ENCODE peak calls at places on chromosomes 11 and 22, in ten cellular contexts. One of them, this sample, is unnamed.

GRCh38 chr11:130473056-130473794 is 24.8 kb downstream of the ADAMTS15 start:
- DNase-seq in esophagus muscularis mucosa: peak
- DNase-seq in ascending aorta: peak
- DNase-seq in AG04450: no peak
- DNase-seq in pancreas: no peak
- DNase-seq in cardiac muscle cell: no peak
- DNase-seq in right lobe of liver: no peak
- DNase-seq in brain microvascular endothelial cell: no peak
- DNase-seq in coronary artery: no peak
- DNase-seq in sigmoid colon: no peak
- DNase-seq in this sample: no peak

GRCh38 chr11:76975513-76975912 is 58.7 kb upstream of the B3GNT6 start:
- DNase-seq in esophagus muscularis mucosa: no peak
- DNase-seq in ascending aorta: no peak
- DNase-seq in AG04450: no peak
- DNase-seq in pancreas: no peak
- DNase-seq in cardiac muscle cell: no peak
- DNase-seq in right lobe of liver: no peak
- DNase-seq in brain microvascular endothelial cell: no peak
- DNase-seq in coronary artery: no peak
- DNase-seq in sigmoid colon: no peak
- DNase-seq in this sample: no peak

GRCh38 chr11:93526691-93527583 is 16.3 kb downstream of the SMCO4 start:
- DNase-seq in esophagus muscularis mucosa: no peak
- DNase-seq in ascending aorta: no peak
- DNase-seq in AG04450: no peak
- DNase-seq in pancreas: no peak
- DNase-seq in cardiac muscle cell: no peak
- DNase-seq in right lobe of liver: no peak
- DNase-seq in brain microvascular endothelial cell: no peak
- DNase-seq in coronary artery: no peak
- DNase-seq in sigmoid colon: no peak
- DNase-seq in this sample: no peak

GRCh38 chr11:102293873-102294601 is 23.2 kb upstream of the BIRC3 start:
- DNase-seq in esophagus muscularis mucosa: no peak
- DNase-seq in ascending aorta: no peak
- DNase-seq in AG04450: no peak
- DNase-seq in pancreas: no peak
- DNase-seq in cardiac muscle cell: peak
- DNase-seq in right lobe of liver: no peak
- DNase-seq in brain microvascular endothelial cell: peak
- DNase-seq in coronary artery: no peak
- DNase-seq in sigmoid colon: no peak
- DNase-seq in this sample: no peak

GRCh38 chr11:108559340-108559739 is 34.2 kb downstream of the EXPH5 start:
- DNase-seq in esophagus muscularis mucosa: no peak
- DNase-seq in ascending aorta: no peak
- DNase-seq in AG04450: no peak
- DNase-seq in pancreas: no peak
- DNase-seq in cardiac muscle cell: peak
- DNase-seq in right lobe of liver: no peak
- DNase-seq in brain microvascular endothelial cell: no peak
- DNase-seq in coronary artery: no peak
- DNase-seq in sigmoid colon: no peak
- DNase-seq in this sample: no peak

GRCh38 chr22:50422046-50422445 is 52.8 kb downstream of the SBF1 start:
- DNase-seq in esophagus muscularis mucosa: no peak
- DNase-seq in ascending aorta: no peak
- DNase-seq in AG04450: no peak
- DNase-seq in pancreas: no peak
- DNase-seq in cardiac muscle cell: no peak
- DNase-seq in right lobe of liver: no peak
- DNase-seq in brain microvascular endothelial cell: no peak
- DNase-seq in coronary artery: no peak
- DNase-seq in sigmoid colon: no peak
- DNase-seq in this sample: no peak

GRCh38 chr11:111982019-111982464 is 43.2 kb upstream of the DLAT start:
- DNase-seq in esophagus muscularis mucosa: no peak
- DNase-seq in ascending aorta: no peak
- DNase-seq in AG04450: no peak
- DNase-seq in pancreas: peak
- DNase-seq in cardiac muscle cell: peak
- DNase-seq in right lobe of liver: peak
- DNase-seq in brain microvascular endothelial cell: peak
- DNase-seq in coronary artery: no peak
- DNase-seq in sigmoid colon: no peak
- DNase-seq in this sample: peak

GRCh38 chr22:35609261-35609660 is 7.9 kb downstream of the MB start:
- DNase-seq in esophagus muscularis mucosa: no peak
- DNase-seq in ascending aorta: no peak
- DNase-seq in AG04450: no peak
- DNase-seq in pancreas: no peak
- DNase-seq in cardiac muscle cell: no peak
- DNase-seq in right lobe of liver: no peak
- DNase-seq in brain microvascular endothelial cell: no peak
- DNase-seq in coronary artery: no peak
- DNase-seq in sigmoid colon: no peak
- DNase-seq in this sample: no peak

GRCh38 chr11:65013692-65014145 is 241 bp upstream of the ARL2 start:
- DNase-seq in esophagus muscularis mucosa: no peak
- DNase-seq in ascending aorta: peak
- DNase-seq in AG04450: peak
- DNase-seq in pancreas: peak
- DNase-seq in cardiac muscle cell: peak
- DNase-seq in right lobe of liver: peak
- DNase-seq in brain microvascular endothelial cell: peak
- DNase-seq in coronary artery: peak
- DNase-seq in sigmoid colon: peak
- DNase-seq in this sample: peak

DNA sequence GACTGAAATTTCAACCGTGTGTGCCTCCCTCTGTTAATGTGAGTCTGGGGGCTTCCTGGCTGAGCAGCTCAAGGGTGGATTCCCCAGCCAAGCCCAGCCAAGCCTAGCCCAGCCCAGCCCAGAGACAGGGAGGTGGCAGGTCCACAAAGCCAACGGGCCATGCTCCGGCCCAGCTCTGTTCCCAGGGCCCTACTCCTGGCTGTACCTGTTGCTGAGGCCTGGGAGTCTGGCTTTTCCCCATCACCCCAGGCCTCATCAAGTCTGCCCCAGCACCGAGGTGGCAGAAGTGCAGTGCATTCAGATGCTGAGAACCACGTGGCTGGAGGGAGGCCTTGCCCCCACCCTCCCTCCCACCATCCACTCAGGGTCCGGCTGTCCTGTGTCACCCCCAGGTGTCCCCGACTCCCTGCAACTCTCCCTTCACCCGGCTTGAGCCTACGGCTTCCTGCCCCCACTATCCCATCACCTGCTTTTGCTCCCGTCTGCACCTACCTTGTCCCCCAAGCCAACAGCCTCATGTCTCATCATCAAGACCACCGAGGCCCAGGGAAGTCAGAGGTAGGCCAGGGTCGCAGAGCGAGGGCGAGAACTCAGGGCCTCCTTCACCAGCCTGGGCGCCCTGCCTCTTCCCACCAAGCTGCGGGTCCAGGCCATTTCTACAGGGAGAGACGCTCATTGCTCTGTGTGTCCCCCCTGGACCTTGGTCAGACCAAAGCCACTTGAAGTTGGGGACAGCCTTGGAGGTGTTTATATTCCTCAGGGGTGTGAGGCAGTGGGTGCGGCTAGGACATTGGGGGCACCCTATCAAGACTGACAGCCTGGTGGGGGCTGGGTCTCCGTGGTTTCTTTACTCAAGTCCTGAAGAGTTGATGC is 66.3 kb upstream of the CCND1 start:
- DNase-seq in esophagus muscularis mucosa: no peak
- DNase-seq in ascending aorta: peak
- DNase-seq in AG04450: no peak
- DNase-seq in pancreas: no peak
- DNase-seq in cardiac muscle cell: no peak
- DNase-seq in right lobe of liver: no peak
- DNase-seq in brain microvascular endothelial cell: no peak
- DNase-seq in coronary artery: peak
- DNase-seq in sigmoid colon: no peak
- DNase-seq in this sample: no peak
- H3K4me3 ChIP-seq in esophagus muscularis mucosa: no peak
- H3K4me3 ChIP-seq in ascending aorta: no peak
- H3K4me3 ChIP-seq in AG04450: no peak
- H3K4me3 ChIP-seq in pancreas: no peak
- H3K4me3 ChIP-seq in cardiac muscle cell: no peak
- H3K4me3 ChIP-seq in right lobe of liver: no peak
- H3K4me3 ChIP-seq in brain microvascular endothelial cell: no peak
- H3K4me3 ChIP-seq in coronary artery: no peak
- H3K4me3 ChIP-seq in sigmoid colon: no peak
- H3K4me3 ChIP-seq in this sample: no peak

DNA sequence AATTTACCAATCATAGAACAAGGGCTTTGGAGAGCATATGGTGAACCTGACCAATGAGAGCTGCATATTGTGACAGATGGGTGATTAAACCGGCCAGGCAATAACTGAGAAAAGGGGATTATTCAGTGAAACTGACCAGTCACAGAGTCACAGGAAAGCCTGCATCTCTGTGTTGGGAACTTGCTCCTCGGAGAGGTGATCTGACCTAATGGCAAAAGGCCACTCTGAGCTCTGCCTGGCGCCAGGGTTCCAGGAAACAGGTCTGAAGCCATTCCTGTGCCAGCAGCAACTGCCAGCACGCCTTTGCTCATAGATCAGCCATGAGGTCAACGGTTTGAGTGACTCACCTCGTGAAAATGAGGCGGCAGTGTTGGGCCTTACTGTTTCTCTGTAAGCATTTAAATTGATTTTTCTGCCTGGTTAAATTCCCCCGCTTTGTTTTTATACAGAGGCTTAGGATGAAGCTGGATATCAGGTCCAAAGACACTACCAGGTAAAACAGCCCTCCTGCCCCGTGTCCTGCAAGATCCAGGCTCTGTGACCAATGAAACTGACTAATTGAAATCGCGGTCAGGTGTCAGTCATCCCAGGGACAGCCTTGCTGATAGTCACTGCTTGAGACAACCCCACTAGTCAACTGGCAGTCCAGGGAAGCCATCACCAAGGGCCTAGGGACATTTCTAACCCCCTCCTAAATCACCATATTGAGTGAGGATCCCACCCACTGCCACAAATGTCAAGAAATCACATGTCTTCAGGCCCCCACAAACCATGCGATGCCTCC is 35.8 kb upstream of the MYOD1 start:
- DNase-seq in esophagus muscularis mucosa: no peak
- DNase-seq in ascending aorta: no peak
- DNase-seq in AG04450: peak
- DNase-seq in pancreas: no peak
- DNase-seq in cardiac muscle cell: peak
- DNase-seq in right lobe of liver: peak
- DNase-seq in brain microvascular endothelial cell: peak
- DNase-seq in coronary artery: no peak
- DNase-seq in sigmoid colon: no peak
- DNase-seq in this sample: no peak
- H3K27ac ChIP-seq in esophagus muscularis mucosa: no peak
- H3K27ac ChIP-seq in ascending aorta: no peak
- H3K27ac ChIP-seq in AG04450: no peak
- H3K27ac ChIP-seq in pancreas: no peak
- H3K27ac ChIP-seq in cardiac muscle cell: no peak
- H3K27ac ChIP-seq in right lobe of liver: no peak
- H3K27ac ChIP-seq in brain microvascular endothelial cell: no peak
- H3K27ac ChIP-seq in coronary artery: no peak
- H3K27ac ChIP-seq in sigmoid colon: no peak
- H3K27ac ChIP-seq in this sample: no peak

GRCh38 chr11:128511712-128512111 is 75.6 kb downstream of the ETS1 start:
- DNase-seq in esophagus muscularis mucosa: no peak
- DNase-seq in ascending aorta: no peak
- DNase-seq in AG04450: no peak
- DNase-seq in pancreas: no peak
- DNase-seq in cardiac muscle cell: no peak
- DNase-seq in right lobe of liver: no peak
- DNase-seq in brain microvascular endothelial cell: no peak
- DNase-seq in coronary artery: no peak
- DNase-seq in sigmoid colon: no peak
- DNase-seq in this sample: no peak
- H3K4me3 ChIP-seq in esophagus muscularis mucosa: no peak
- H3K4me3 ChIP-seq in ascending aorta: no peak
- H3K4me3 ChIP-seq in AG04450: no peak
- H3K4me3 ChIP-seq in pancreas: no peak
- H3K4me3 ChIP-seq in cardiac muscle cell: no peak
- H3K4me3 ChIP-seq in right lobe of liver: no peak
- H3K4me3 ChIP-seq in brain microvascular endothelial cell: no peak
- H3K4me3 ChIP-seq in coronary artery: peak
- H3K4me3 ChIP-seq in sigmoid colon: no peak
- H3K4me3 ChIP-seq in this sample: no peak

GRCh38 chr11:118885319-118885718 is 1.6 kb downstream of the CXCR5 start:
- DNase-seq in esophagus muscularis mucosa: no peak
- DNase-seq in ascending aorta: no peak
- DNase-seq in AG04450: no peak
- DNase-seq in pancreas: no peak
- DNase-seq in cardiac muscle cell: no peak
- DNase-seq in right lobe of liver: no peak
- DNase-seq in brain microvascular endothelial cell: no peak
- DNase-seq in coronary artery: no peak
- DNase-seq in sigmoid colon: no peak
- DNase-seq in this sample: no peak

GRCh38 chr11:118888398-118888797 is 4.7 kb downstream of the CXCR5 start:
- DNase-seq in esophagus muscularis mucosa: no peak
- DNase-seq in ascending aorta: no peak
- DNase-seq in AG04450: no peak
- DNase-seq in pancreas: no peak
- DNase-seq in cardiac muscle cell: no peak
- DNase-seq in right lobe of liver: no peak
- DNase-seq in brain microvascular endothelial cell: no peak
- DNase-seq in coronary artery: no peak
- DNase-seq in sigmoid colon: no peak
- DNase-seq in this sample: no peak

GRCh38 chr11:118885831-118886571 is 2.3 kb downstream of the CXCR5 start:
- DNase-seq in esophagus muscularis mucosa: no peak
- DNase-seq in ascending aorta: no peak
- DNase-seq in AG04450: no peak
- DNase-seq in pancreas: no peak
- DNase-seq in cardiac muscle cell: no peak
- DNase-seq in right lobe of liver: no peak
- DNase-seq in brain microvascular endothelial cell: no peak
- DNase-seq in coronary artery: no peak
- DNase-seq in sigmoid colon: no peak
- DNase-seq in this sample: no peak

GRCh38 chr11:118887219-118887618 is 3.5 kb downstream of the CXCR5 start:
- DNase-seq in esophagus muscularis mucosa: no peak
- DNase-seq in ascending aorta: no peak
- DNase-seq in AG04450: no peak
- DNase-seq in pancreas: no peak
- DNase-seq in cardiac muscle cell: no peak
- DNase-seq in right lobe of liver: no peak
- DNase-seq in brain microvascular endothelial cell: no peak
- DNase-seq in coronary artery: no peak
- DNase-seq in sigmoid colon: no peak
- DNase-seq in this sample: no peak

DNA sequence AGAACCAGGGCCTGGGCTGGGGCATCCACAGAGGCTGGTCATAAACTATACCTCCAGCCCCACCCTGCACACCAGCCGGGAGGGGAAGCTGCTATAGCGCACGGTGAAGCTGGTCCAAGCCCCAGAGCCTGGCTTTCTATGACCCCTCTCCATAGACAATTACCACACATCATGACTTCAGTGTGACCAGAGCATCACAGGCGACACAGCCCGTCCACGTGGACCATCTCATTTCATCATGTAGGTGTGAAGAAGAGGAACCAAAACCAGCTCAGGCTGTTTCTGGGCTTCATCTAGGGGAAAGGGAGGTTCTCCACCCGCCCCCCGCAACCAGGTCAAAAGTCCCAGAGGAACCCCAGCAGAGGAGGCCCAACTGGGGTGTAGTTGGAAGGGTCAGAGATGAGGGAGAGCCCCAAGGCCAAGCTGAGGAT is 3.0 kb downstream of the CXCR5 start:
- DNase-seq in esophagus muscularis mucosa: no peak
- DNase-seq in ascending aorta: no peak
- DNase-seq in AG04450: no peak
- DNase-seq in pancreas: peak
- DNase-seq in cardiac muscle cell: no peak
- DNase-seq in right lobe of liver: no peak
- DNase-seq in brain microvascular endothelial cell: no peak
- DNase-seq in coronary artery: no peak
- DNase-seq in sigmoid colon: no peak
- DNase-seq in this sample: no peak
- H3K27ac ChIP-seq in esophagus muscularis mucosa: peak
- H3K27ac ChIP-seq in ascending aorta: peak
- H3K27ac ChIP-seq in AG04450: no peak
- H3K27ac ChIP-seq in pancreas: no peak
- H3K27ac ChIP-seq in cardiac muscle cell: no peak
- H3K27ac ChIP-seq in right lobe of liver: no peak
- H3K27ac ChIP-seq in brain microvascular endothelial cell: no peak
- H3K27ac ChIP-seq in coronary artery: peak
- H3K27ac ChIP-seq in sigmoid colon: peak
- H3K27ac ChIP-seq in this sample: no peak